ENCODE peak calls at places on chromosomes 11 and 22, in nine cellular contexts. F, M, B, A, R, L, T, P and Q are unnamed samples.

GRCh38 chr11:27201454-27202302 is 161.1 kb downstream of the BBOX1 start:
- DNase-seq in R (peak), B (peak), A (no peak), L (peak), F (no peak), M (peak), T (peak), P (peak), Q (peak)

GRCh38 chr11:106178361-106178760 is 100.9 kb downstream of the AASDHPPT start:
- DNase-seq in R (peak), P (no peak), T (no peak), B (no peak), F (no peak), L (no peak), M (no peak), A (no peak), Q (no peak)

GRCh38 chr22:19803736-19804267 is 43.2 kb downstream of the TBX1 start:
- DNase-seq in A (no peak), B (no peak), P (no peak), T (peak), F (no peak), L (no peak), M (no peak), R (no peak), Q (no peak)

GRCh38 chr22:41178425-41178975 is 26.6 kb upstream of the L3MBTL2 start:
- DNase-seq in T (peak), P (no peak), B (no peak), F (no peak), M (no peak), L (no peak), R (no peak), A (no peak), Q (no peak)

GRCh38 chr11:36638586-36638985 is 40.5 kb upstream of the RAG2 start:
- DNase-seq in T (no peak), L (no peak), P (no peak), M (no peak), B (no peak), A (no peak), R (no peak), F (no peak), Q (no peak)

GRCh38 chr11:14305649-14306048 is 53.3 kb downstream of the RRAS2 start:
- DNase-seq in T (no peak), M (no peak), R (no peak), F (no peak), P (no peak), B (no peak), A (no peak), L (no peak), Q (no peak)

GRCh38 chr22:47618180-47618579 is 855.7 kb downstream of the TBC1D22A start:
- DNase-seq in R (no peak), P (no peak), A (no peak), T (no peak), F (no peak), B (no peak), M (no peak), L (no peak), Q (no peak)

GRCh38 chr11:44564653-44565007 is 833 bp upstream of the CD82 start:
- DNase-seq in T (peak), P (peak), R (peak), B (peak), A (no peak), L (peak), F (peak), M (no peak), Q (peak)

GRCh38 chr22:45757068-45757467 is 85.4 kb downstream of the ATXN10 start:
- DNase-seq in L (peak), A (peak), P (peak), T (peak), M (no peak), F (peak), R (no peak), B (peak), Q (no peak)

GRCh38 chr22:46990937-46991520 is 228.6 kb downstream of the TBC1D22A start:
- DNase-seq in F (no peak), B (no peak), L (no peak), A (no peak), R (no peak), P (no peak), T (no peak), M (no peak), Q (no peak)

GRCh38 chr11:45097721-45098493 is 48.5 kb upstream of the PRDM11 start:
- DNase-seq in L (peak), T (peak), A (peak), P (peak), M (peak), B (peak), R (peak), F (peak), Q (peak)

GRCh38 chr11:57742087-57742452 is 779 bp downstream of the SELENOH start:
- DNase-seq in R (no peak), P (no peak), M (no peak), A (no peak), F (no peak), T (no peak), B (no peak), L (no peak), Q (no peak)

GRCh38 chr11:21564813-21565212 is 628.1 kb upstream of the ANO5 start:
- DNase-seq in A (no peak), P (no peak), R (no peak), L (no peak), T (no peak), B (no peak), M (peak), F (no peak), Q (no peak)

GRCh38 chr11:30454108-30454507 is 131.2 kb downstream of the ARL14EP start:
- DNase-seq in P (no peak), L (no peak), M (no peak), A (no peak), F (no peak), R (no peak), T (no peak), B (no peak), Q (no peak)

GRCh38 chr22:29521526-29521925 is 32.0 kb downstream of the THOC5 start:
- DNase-seq in R (no peak), T (no peak), B (no peak), F (no peak), M (no peak), L (no peak), A (no peak), P (no peak), Q (no peak)

GRCh38 chr11:41527530-41527929 is 68.1 kb upstream of the LRRC4C start:
- DNase-seq in F (no peak), B (no peak), R (no peak), M (no peak), A (no peak), L (no peak), T (no peak), P (no peak), Q (no peak)
- H3K9ac ChIP-seq in F (no peak), B (no peak), R (no peak), M (no peak), A (no peak), L (no peak), T (no peak), P (no peak), Q (no peak)

DNA sequence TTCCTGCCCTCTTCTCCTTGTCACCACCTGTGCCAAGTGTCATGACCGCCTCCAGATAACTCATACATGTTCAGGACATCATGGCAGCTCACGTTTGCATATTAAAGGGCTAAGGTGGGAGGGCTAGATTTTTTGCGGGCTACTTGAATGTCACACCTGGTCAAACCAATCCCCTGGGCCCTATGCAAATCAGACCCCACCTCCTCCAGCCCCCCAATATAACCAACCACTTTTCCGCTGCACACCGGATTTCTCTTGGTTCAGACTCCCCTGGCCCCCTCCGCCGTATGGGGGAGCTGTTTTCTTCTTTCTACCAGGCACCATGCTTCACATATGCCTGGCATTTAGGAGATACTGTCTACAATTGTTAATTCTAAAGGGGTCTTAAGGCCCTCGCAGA is 12.6 kb downstream of the UPB1 start:
- DNase-seq in M (no peak), P (no peak), T (peak), B (no peak), A (peak), L (no peak), F (peak), R (no peak), Q (no peak)
- TF ChIP-seq CTCF in M (no peak), P (no peak), T (no peak), B (no peak), A (peak), L (no peak), F (peak), R (no peak), Q (no peak)

DNA sequence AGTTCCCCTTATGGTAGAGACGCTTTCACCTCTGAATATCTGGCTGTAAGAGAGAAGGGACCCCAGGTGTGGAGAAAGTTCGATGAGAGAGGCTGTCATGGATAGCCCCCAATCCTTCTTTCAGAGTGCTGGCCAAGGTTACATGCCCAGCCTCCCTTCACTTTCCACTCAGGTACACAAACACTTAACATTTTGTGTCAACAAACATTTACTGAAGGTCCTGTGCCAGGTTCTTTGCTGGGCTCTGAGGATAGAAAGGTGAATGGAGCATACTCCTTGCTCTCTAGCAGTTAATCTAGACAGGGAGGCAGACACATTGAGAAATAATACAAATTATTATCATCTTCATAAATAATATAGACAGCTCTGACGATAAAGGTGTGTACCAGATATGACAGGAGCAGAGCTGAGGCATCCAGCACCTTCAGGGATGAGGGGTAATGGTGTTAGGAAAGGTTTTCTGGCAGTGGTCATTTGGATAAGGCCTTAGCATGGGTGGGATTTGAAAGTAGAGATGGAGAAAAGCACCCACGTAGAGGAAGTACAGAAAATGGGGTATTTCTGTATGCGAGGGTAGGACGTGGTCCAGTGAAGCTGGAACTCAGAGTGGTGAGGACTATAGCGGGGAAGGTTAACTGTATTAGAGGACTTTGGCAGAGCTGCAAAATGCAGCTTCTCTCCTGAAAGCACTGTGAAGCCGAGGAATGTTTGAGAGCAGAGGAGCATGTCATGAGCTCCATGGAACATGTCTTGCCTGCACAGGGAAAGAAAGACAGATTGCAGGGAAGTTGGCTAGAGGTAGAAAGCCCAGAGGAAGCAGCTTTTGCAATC is 19.6 kb downstream of the PPFIBP2 start:
- DNase-seq in R (no peak), A (no peak), B (no peak), M (no peak), F (no peak), L (no peak), T (no peak), P (no peak), Q (no peak)
- H3K9ac ChIP-seq in R (no peak), A (no peak), B (no peak), M (no peak), F (no peak), L (no peak), T (no peak), P (no peak), Q (no peak)

DNA sequence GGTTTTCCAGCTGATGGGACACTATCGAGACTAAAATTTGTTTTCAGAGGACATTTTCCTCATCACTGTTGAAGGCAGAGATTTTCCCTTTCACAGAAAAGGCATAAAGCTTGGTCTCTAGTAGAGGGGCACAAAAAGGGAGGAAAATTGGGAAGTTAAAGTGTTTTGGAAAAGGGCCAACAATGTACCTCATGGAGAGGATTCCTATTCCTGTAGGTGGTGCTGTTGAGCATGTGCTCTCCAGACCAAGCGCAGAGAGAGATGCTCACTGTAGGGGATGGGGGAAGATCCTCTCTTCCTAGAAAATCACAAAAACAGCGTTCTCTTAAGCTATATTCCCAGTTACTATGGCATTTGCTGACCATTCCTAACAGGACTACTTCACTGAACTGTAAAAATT is 44.9 kb downstream of the OR4C46 start:
- DNase-seq in P (no peak), B (no peak), F (no peak), L (no peak), M (no peak), T (no peak), A (no peak), R (no peak), Q (no peak)
- TF ChIP-seq CTCF in P (no peak), B (no peak), F (peak), L (no peak), M (no peak), T (no peak), A (no peak), R (no peak), Q (no peak)

GRCh38 chr11:81420668-81421550 is 1312.8 kb downstream of the FAM181B start:
- DNase-seq in L (no peak), P (no peak), A (peak), M (no peak), B (no peak), T (no peak), F (peak), R (no peak), Q (no peak)
- H3K9ac ChIP-seq in L (no peak), P (no peak), A (no peak), M (no peak), B (no peak), T (no peak), F (no peak), R (no peak), Q (no peak)